ENCODE peak calls at places on chromosomes 3 and 15, in six cellular contexts. C is Kasumi-1; S is stomach; R is stimulated activated CD4-positive, alpha-beta T cell treated with anti-CD3 and anti-CD28 coated beads, Interleukin-1b, Interleukin-23, amount 100 ng/mL, for 4 hours; P is NCI-H1092; Z is neural crest cell. T is an unnamed sample.

GRCh38 chr15:43531018-43531667 is 13.7 kb downstream of the MAP1A start:
- DNase-seq in C (no peak), S (no peak), R (no peak), P (no peak), Z (no peak), T (no peak)

GRCh38 chr3:46501702-46502101 is 3.9 kb downstream of the RTP3 start:
- DNase-seq in C (no peak), S (no peak), R (no peak), P (no peak), Z (no peak), T (peak)

GRCh38 chr3:113695426-113695817 is 1.0 kb downstream of the USF3 start:
- DNase-seq in C (peak), S (no peak), R (no peak), P (no peak), Z (no peak), T (no peak)

GRCh38 chr3:69422751-69423150 is 36.9 kb upstream of the FRMD4B start:
- DNase-seq in C (no peak), S (no peak), R (no peak), P (no peak), Z (no peak), T (no peak)

GRCh38 chr15:65476942-65477341 is 40.5 kb downstream of the DPP8 start:
- DNase-seq in C (no peak), S (no peak), R (no peak), P (no peak), Z (no peak), T (peak)

GRCh38 chr15:31254431-31255175 is 72.0 kb upstream of the KLF13 start:
- DNase-seq in C (no peak), S (no peak), R (no peak), P (no peak), Z (no peak), T (no peak)

GRCh38 chr15:56943398-56943797 is 25.0 kb downstream of the TCF12 start:
- DNase-seq in C (no peak), S (no peak), R (no peak), P (no peak), Z (no peak), T (no peak)

GRCh38 chr3:66499881-66500574 is 794 bp downstream of the LRIG1 start:
- DNase-seq in C (no peak), S (peak), R (peak), P (no peak), Z (peak), T (no peak)

GRCh38 chr3:34957707-34958106 is 681.6 kb upstream of the ARPP21 start:
- DNase-seq in C (peak), S (no peak), R (no peak), P (no peak), Z (no peak), T (no peak)

GRCh38 chr15:94000603-94001002 is 230.8 kb upstream of the MCTP2 start:
- DNase-seq in C (no peak), S (no peak), R (no peak), P (no peak), Z (no peak), T (no peak)

GRCh38 chr3:81929697-81930096 is 168.3 kb upstream of the GBE1 start:
- DNase-seq in C (no peak), S (no peak), R (no peak), P (no peak), Z (no peak), T (no peak)

GRCh38 chr3:33936921-33937210 is 138.4 kb downstream of the PDCD6IP start:
- DNase-seq in C (no peak), S (no peak), R (no peak), P (no peak), Z (no peak), T (no peak)

GRCh38 chr3:138434875-138435772 is 708 bp downstream of the ESYT3 start:
- DNase-seq in C (no peak), S (no peak), R (no peak), P (no peak), Z (no peak), T (no peak)

GRCh38 chr15:51982013-51982769 is 10.6 kb upstream of the LEO1 start:
- DNase-seq in C (peak), S (no peak), R (peak), P (peak), Z (no peak), T (peak)

GRCh38 chr3:133933097-133934024 is 37.7 kb upstream of the RAB6B start:
- DNase-seq in C (no peak), S (no peak), R (no peak), P (no peak), Z (no peak), T (no peak)

GRCh38 chr15:66254364-66255292 is 1.1 kb upstream of the MEGF11 start:
- DNase-seq in C (no peak), S (no peak), R (no peak), P (no peak), Z (no peak), T (no peak)

GRCh38 chr15:34621675-34622074 is 38.2 kb upstream of the GOLGA8B start:
- DNase-seq in C (no peak), S (no peak), R (no peak), P (peak), Z (no peak), T (no peak)

GRCh38 chr3:72482589-72483249 is 365.5 kb downstream of the SHQ1 start:
- DNase-seq in C (peak), S (peak), R (peak), P (no peak), Z (no peak), T (no peak)